ENCODE peak calls at places on chromosomes 12 and 14, in seven cellular contexts. One of them, this sample, is unnamed. For H3K4me1, the result is how much of the 10 kb centered on the place peaks cover.

GRCh38 chr12:23472329-23472971 is 477.0 kb downstream of the SOX5 start:
- DNase-seq in IMR-90: no peak
- DNase-seq in mesenchymal stem cell: no peak
- DNase-seq in keratinocyte: peak
- DNase-seq in Peyer's patch: no peak
- DNase-seq in tibial artery: no peak
- DNase-seq in thoracic aorta: no peak
- DNase-seq in this sample: peak

GRCh38 chr12:122934722-122935121 is 31.5 kb downstream of the ABCB9 start:
- DNase-seq in IMR-90: no peak
- DNase-seq in mesenchymal stem cell: no peak
- DNase-seq in keratinocyte: no peak
- DNase-seq in Peyer's patch: no peak
- DNase-seq in tibial artery: no peak
- DNase-seq in thoracic aorta: no peak
- DNase-seq in this sample: no peak

GRCh38 chr14:72476657-72477499 is 417.0 kb downstream of the DPF3 start:
- DNase-seq in IMR-90: peak
- DNase-seq in mesenchymal stem cell: peak
- DNase-seq in keratinocyte: peak
- DNase-seq in Peyer's patch: peak
- DNase-seq in tibial artery: no peak
- DNase-seq in thoracic aorta: no peak
- DNase-seq in this sample: no peak

GRCh38 chr12:31506907-31507306 is 84.0 kb downstream of the DENND5B start:
- DNase-seq in IMR-90: peak
- DNase-seq in mesenchymal stem cell: peak
- DNase-seq in keratinocyte: no peak
- DNase-seq in Peyer's patch: no peak
- DNase-seq in tibial artery: no peak
- DNase-seq in thoracic aorta: no peak
- DNase-seq in this sample: no peak

GRCh38 chr12:76685246-76685678 is 78.7 kb upstream of the ZDHHC17 start:
- DNase-seq in IMR-90: peak
- DNase-seq in mesenchymal stem cell: peak
- DNase-seq in keratinocyte: no peak
- DNase-seq in Peyer's patch: no peak
- DNase-seq in tibial artery: no peak
- DNase-seq in thoracic aorta: no peak
- DNase-seq in this sample: no peak

GRCh38 chr12:132610051-132610759 is at the start of gene LRCOL1:
- DNase-seq in IMR-90: peak
- DNase-seq in mesenchymal stem cell: peak
- DNase-seq in keratinocyte: no peak
- DNase-seq in Peyer's patch: no peak
- DNase-seq in tibial artery: no peak
- DNase-seq in thoracic aorta: no peak
- DNase-seq in this sample: peak

GRCh38 chr14:96735509-96735908 is 61.7 kb upstream of the VRK1 start:
- DNase-seq in IMR-90: no peak
- DNase-seq in mesenchymal stem cell: no peak
- DNase-seq in keratinocyte: no peak
- DNase-seq in Peyer's patch: no peak
- DNase-seq in tibial artery: no peak
- DNase-seq in thoracic aorta: no peak
- DNase-seq in this sample: no peak

GRCh38 chr14:104690266-104690711 is 871 bp downstream of the INF2 start:
- DNase-seq in IMR-90: no peak
- DNase-seq in mesenchymal stem cell: no peak
- DNase-seq in keratinocyte: no peak
- DNase-seq in Peyer's patch: peak
- DNase-seq in tibial artery: no peak
- DNase-seq in thoracic aorta: no peak
- DNase-seq in this sample: no peak

GRCh38 chr12:14307004-14307403 is 58.5 kb upstream of the ATF7IP start:
- DNase-seq in IMR-90: no peak
- DNase-seq in mesenchymal stem cell: no peak
- DNase-seq in keratinocyte: no peak
- DNase-seq in Peyer's patch: no peak
- DNase-seq in tibial artery: no peak
- DNase-seq in thoracic aorta: no peak
- DNase-seq in this sample: no peak

GRCh38 chr12:97308576-97309198 is 153.9 kb upstream of the RMST start:
- DNase-seq in IMR-90: peak
- DNase-seq in mesenchymal stem cell: peak
- DNase-seq in keratinocyte: peak
- DNase-seq in Peyer's patch: no peak
- DNase-seq in tibial artery: no peak
- DNase-seq in thoracic aorta: no peak
- DNase-seq in this sample: no peak

GRCh38 chr12:123238961-123239360 is 5.7 kb downstream of the MTRFR start:
- DNase-seq in IMR-90: no peak
- DNase-seq in mesenchymal stem cell: no peak
- DNase-seq in keratinocyte: no peak
- DNase-seq in Peyer's patch: no peak
- DNase-seq in tibial artery: no peak
- DNase-seq in thoracic aorta: no peak
- DNase-seq in this sample: no peak

GRCh38 chr12:4802841-4803240 is 82.6 kb downstream of the GALNT8 start:
- DNase-seq in IMR-90: no peak
- DNase-seq in mesenchymal stem cell: no peak
- DNase-seq in keratinocyte: no peak
- DNase-seq in Peyer's patch: no peak
- DNase-seq in tibial artery: no peak
- DNase-seq in thoracic aorta: no peak
- DNase-seq in this sample: no peak

GRCh38 chr14:89340200-89340667 is 76.8 kb downstream of the FOXN3 start:
- DNase-seq in IMR-90: peak
- DNase-seq in mesenchymal stem cell: peak
- DNase-seq in keratinocyte: no peak
- DNase-seq in Peyer's patch: no peak
- DNase-seq in tibial artery: no peak
- DNase-seq in thoracic aorta: no peak
- DNase-seq in this sample: no peak

GRCh38 chr14:99050309-99050708 is 221.7 kb downstream of the BCL11B start:
- DNase-seq in IMR-90: no peak
- DNase-seq in mesenchymal stem cell: no peak
- DNase-seq in keratinocyte: no peak
- DNase-seq in Peyer's patch: no peak
- DNase-seq in tibial artery: no peak
- DNase-seq in thoracic aorta: no peak
- DNase-seq in this sample: no peak

GRCh38 chr12:59084758-59085383 is 164.6 kb upstream of the LRIG3 start:
- DNase-seq in IMR-90: peak
- DNase-seq in mesenchymal stem cell: peak
- DNase-seq in keratinocyte: no peak
- DNase-seq in Peyer's patch: no peak
- DNase-seq in tibial artery: no peak
- DNase-seq in thoracic aorta: no peak
- DNase-seq in this sample: no peak

GRCh38 chr14:63290741-63291286 is 27.9 kb downstream of the GPHB5 start:
- DNase-seq in IMR-90: no peak
- DNase-seq in mesenchymal stem cell: peak
- DNase-seq in keratinocyte: no peak
- DNase-seq in Peyer's patch: no peak
- DNase-seq in tibial artery: no peak
- DNase-seq in thoracic aorta: no peak
- DNase-seq in this sample: no peak

GRCh38 chr12:67593041-67593870 is 55.3 kb upstream of the DYRK2 start:
- DNase-seq in IMR-90: peak
- DNase-seq in mesenchymal stem cell: peak
- DNase-seq in keratinocyte: peak
- DNase-seq in Peyer's patch: peak
- DNase-seq in tibial artery: no peak
- DNase-seq in thoracic aorta: no peak
- DNase-seq in this sample: no peak

GRCh38 chr14:66717571-66718140 is 209.7 kb downstream of the GPHN start:
- DNase-seq in IMR-90: no peak
- DNase-seq in mesenchymal stem cell: no peak
- DNase-seq in keratinocyte: no peak
- DNase-seq in Peyer's patch: no peak
- DNase-seq in tibial artery: no peak
- DNase-seq in thoracic aorta: no peak
- DNase-seq in this sample: no peak

GRCh38 chr12:127723236-127723635 is 543.7 kb upstream of the TMEM132C start:
- DNase-seq in IMR-90: no peak
- DNase-seq in mesenchymal stem cell: no peak
- DNase-seq in keratinocyte: no peak
- DNase-seq in Peyer's patch: no peak
- DNase-seq in tibial artery: no peak
- DNase-seq in thoracic aorta: no peak
- DNase-seq in this sample: no peak

GRCh38 chr14:74965770-74966153 is 10.4 kb upstream of the PGF start:
- DNase-seq in IMR-90: peak
- DNase-seq in mesenchymal stem cell: no peak
- DNase-seq in keratinocyte: peak
- DNase-seq in Peyer's patch: no peak
- DNase-seq in tibial artery: no peak
- DNase-seq in thoracic aorta: no peak
- DNase-seq in this sample: no peak

GRCh38 chr12:47838286-47838931 is 18.7 kb upstream of the HDAC7 start:
- DNase-seq in IMR-90: peak
- DNase-seq in mesenchymal stem cell: peak
- DNase-seq in keratinocyte: no peak
- DNase-seq in Peyer's patch: no peak
- DNase-seq in tibial artery: no peak
- DNase-seq in thoracic aorta: no peak
- DNase-seq in this sample: peak

DNA sequence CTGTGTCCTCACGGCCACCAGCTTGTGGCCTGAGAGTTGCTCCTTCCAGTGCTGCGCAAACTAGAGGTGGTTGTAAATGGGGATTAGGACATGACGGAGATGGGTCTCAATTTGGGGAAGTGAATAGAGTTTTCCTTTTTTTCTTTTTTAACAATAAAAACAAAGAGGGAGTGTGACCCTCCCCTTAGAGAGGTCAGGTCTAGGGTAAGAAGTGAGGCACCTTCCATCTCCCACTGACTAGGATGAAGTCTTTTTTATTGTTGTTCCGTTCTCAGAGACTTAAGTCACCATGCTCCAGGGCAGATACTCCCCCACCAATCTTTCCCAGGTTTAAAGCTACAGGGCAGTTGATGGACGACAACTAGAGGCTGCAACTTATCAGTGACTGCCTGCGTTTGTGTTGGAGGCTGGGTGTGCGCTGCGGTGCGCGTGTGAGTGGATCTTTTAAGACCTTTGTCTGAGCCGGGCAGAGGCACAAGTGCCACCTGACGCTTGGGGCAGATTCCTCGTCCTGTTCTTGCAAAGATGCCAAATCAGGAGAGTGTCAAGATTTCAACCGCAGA is 2.1 kb upstream of the GSC start:
- DNase-seq in IMR-90: no peak
- DNase-seq in mesenchymal stem cell: no peak
- DNase-seq in keratinocyte: no peak
- DNase-seq in Peyer's patch: no peak
- DNase-seq in tibial artery: no peak
- DNase-seq in thoracic aorta: no peak
- DNase-seq in this sample: no peak
- H3K4me3 ChIP-seq in IMR-90: no peak
- H3K4me3 ChIP-seq in mesenchymal stem cell: no peak
- H3K4me3 ChIP-seq in keratinocyte: no peak
- H3K4me3 ChIP-seq in Peyer's patch: no peak
- H3K4me3 ChIP-seq in tibial artery: no peak
- H3K4me3 ChIP-seq in thoracic aorta: no peak
- H3K4me3 ChIP-seq in this sample: no peak

GRCh38 chr14:22460461-22461195 is 128.4 kb downstream of the DAD1 start:
- DNase-seq in IMR-90: peak
- DNase-seq in mesenchymal stem cell: peak
- DNase-seq in keratinocyte: no peak
- DNase-seq in Peyer's patch: no peak
- DNase-seq in tibial artery: no peak
- DNase-seq in thoracic aorta: no peak
- DNase-seq in this sample: no peak
- H3K4me1 ChIP-seq in IMR-90: under half
- H3K4me1 ChIP-seq in mesenchymal stem cell: under half
- H3K4me1 ChIP-seq in keratinocyte: under half
- H3K4me1 ChIP-seq in Peyer's patch: under half
- H3K4me1 ChIP-seq in tibial artery: under half
- H3K4me1 ChIP-seq in thoracic aorta: under half
- H3K4me1 ChIP-seq in this sample: under half

GRCh38 chr14:24137529-24138395 is 1.8 kb downstream of the PSME1 start:
- DNase-seq in IMR-90: no peak
- DNase-seq in mesenchymal stem cell: no peak
- DNase-seq in keratinocyte: no peak
- DNase-seq in Peyer's patch: no peak
- DNase-seq in tibial artery: no peak
- DNase-seq in thoracic aorta: no peak
- DNase-seq in this sample: no peak

GRCh38 chr14:24133730-24134129 is 2.3 kb upstream of the PSME1 start:
- DNase-seq in IMR-90: no peak
- DNase-seq in mesenchymal stem cell: no peak
- DNase-seq in keratinocyte: no peak
- DNase-seq in Peyer's patch: no peak
- DNase-seq in tibial artery: no peak
- DNase-seq in thoracic aorta: no peak
- DNase-seq in this sample: no peak

GRCh38 chr14:24135834-24136683 is at the start of gene PSME1:
- DNase-seq in IMR-90: peak
- DNase-seq in mesenchymal stem cell: peak
- DNase-seq in keratinocyte: no peak
- DNase-seq in Peyer's patch: peak
- DNase-seq in tibial artery: peak
- DNase-seq in thoracic aorta: peak
- DNase-seq in this sample: peak

GRCh38 chr14:24136684-24137528 is 912 bp downstream of the PSME1 start:
- DNase-seq in IMR-90: no peak
- DNase-seq in mesenchymal stem cell: no peak
- DNase-seq in keratinocyte: no peak
- DNase-seq in Peyer's patch: no peak
- DNase-seq in tibial artery: no peak
- DNase-seq in thoracic aorta: no peak
- DNase-seq in this sample: no peak

DNA sequence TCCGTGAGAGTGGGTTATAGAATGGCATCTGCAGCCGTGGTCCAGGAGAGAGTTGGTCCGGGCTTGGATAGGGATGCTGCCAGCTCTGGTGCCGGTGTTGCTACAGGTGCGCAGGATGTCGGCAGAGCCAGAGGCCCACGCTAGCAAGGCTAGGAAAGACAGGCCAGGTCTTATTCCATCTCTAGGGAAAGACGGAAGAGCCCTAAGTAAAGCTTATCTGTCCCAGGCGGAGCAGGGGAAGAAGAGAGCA is 485 bp upstream of the PSME1 start:
- DNase-seq in IMR-90: no peak
- DNase-seq in mesenchymal stem cell: no peak
- DNase-seq in keratinocyte: no peak
- DNase-seq in Peyer's patch: no peak
- DNase-seq in tibial artery: no peak
- DNase-seq in thoracic aorta: no peak
- DNase-seq in this sample: no peak
- H3K4me3 ChIP-seq in IMR-90: peak
- H3K4me3 ChIP-seq in mesenchymal stem cell: peak
- H3K4me3 ChIP-seq in keratinocyte: peak
- H3K4me3 ChIP-seq in Peyer's patch: peak
- H3K4me3 ChIP-seq in tibial artery: peak
- H3K4me3 ChIP-seq in thoracic aorta: peak
- H3K4me3 ChIP-seq in this sample: peak

DNA sequence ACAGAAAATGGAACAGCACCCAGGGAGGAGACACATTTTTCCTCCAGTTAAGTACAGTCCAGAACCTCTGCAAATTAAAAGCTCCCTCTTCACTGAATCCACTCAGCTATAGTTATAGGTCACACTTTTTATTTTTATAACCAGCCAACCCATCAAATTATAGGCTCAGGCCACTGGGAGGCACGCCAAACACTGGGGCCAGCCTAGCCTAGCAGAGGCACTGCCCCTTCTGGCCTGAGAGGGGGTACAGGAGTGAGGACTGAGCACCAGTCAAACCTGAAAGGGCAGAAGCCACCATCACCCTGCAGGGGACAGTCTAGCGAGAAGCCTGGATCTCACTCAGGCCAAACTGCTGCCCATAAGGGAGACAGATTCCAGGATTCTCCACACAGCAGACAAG is 19.3 kb downstream of the FMNL3 start:
- DNase-seq in IMR-90: no peak
- DNase-seq in mesenchymal stem cell: no peak
- DNase-seq in keratinocyte: no peak
- DNase-seq in Peyer's patch: no peak
- DNase-seq in tibial artery: no peak
- DNase-seq in thoracic aorta: no peak
- DNase-seq in this sample: no peak
- H3K4me1 ChIP-seq in IMR-90: under half
- H3K4me1 ChIP-seq in mesenchymal stem cell: under half
- H3K4me1 ChIP-seq in keratinocyte: under half
- H3K4me1 ChIP-seq in Peyer's patch: under half
- H3K4me1 ChIP-seq in tibial artery: under half
- H3K4me1 ChIP-seq in thoracic aorta: under half
- H3K4me1 ChIP-seq in this sample: under half